ENCODE peak calls at places on chromosome 2, in ten cellular contexts. H is psoas muscle, J is gastrocnemius medialis, V is HCT116, S is heart right ventricle, C is lower lobe of right lung, U is pancreas, Q is right lobe of liver, I is PC-3, R is body of pancreas. X is an unnamed sample.

GRCh38 chr2:23155022-23155421 is 230.0 kb upstream of the KLHL29 start:
- ATAC-seq in H (no peak), J (no peak), V (no peak), S (no peak), C (no peak), U (no peak), Q (peak; percentile 76), I (no peak), R (no peak), X (no peak)

GRCh38 chr2:74020717-74021406 is 36.2 kb downstream of the TET3 start:
- ATAC-seq in H (no peak), J (no peak), V (no peak), S (peak; percentile 65), C (peak; percentile 75), U (peak; percentile 70), Q (peak; percentile 71), I (no peak), R (no peak), X (peak; percentile 50)

GRCh38 chr2:26685943-26686839 is 6.3 kb upstream of the KCNK3 start:
- ATAC-seq in H (no peak), J (no peak), V (no peak), S (no peak), C (peak; percentile 27), U (peak; percentile 66), Q (no peak), I (peak; percentile 29), R (peak; percentile 57), X (no peak)

GRCh38 chr2:20191714-20192569 is 33.0 kb downstream of the SDC1 start:
- ATAC-seq in H (no peak), J (no peak), V (no peak), S (peak; percentile 42), C (no peak), U (peak; percentile 11), Q (peak; percentile 47), I (no peak), R (no peak), X (no peak)

GRCh38 chr2:47048801-47049480 is 106.2 kb downstream of the STPG4 start:
- ATAC-seq in H (no peak), J (no peak), V (no peak), S (no peak), C (no peak), U (no peak), Q (no peak), I (no peak), R (no peak), X (no peak)

GRCh38 chr2:119483395-119483753 is 40.9 kb downstream of the SCTR start:
- ATAC-seq in H (peak; percentile 11), J (no peak), V (no peak), S (peak; percentile 4), C (no peak), U (no peak), Q (no peak), I (no peak), R (no peak), X (no peak)

GRCh38 chr2:100924520-100925451 is 77.3 kb upstream of the RPL31 start:
- ATAC-seq in H (peak; percentile 24), J (no peak), V (no peak), S (peak; percentile 86), C (peak; percentile 56), U (peak; percentile 90), Q (peak; percentile 89), I (no peak), R (peak; percentile 72), X (peak; percentile 71)

GRCh38 chr2:34936089-34936488 is 1337.0 kb upstream of the FAM98A start:
- ATAC-seq in H (no peak), J (no peak), V (no peak), S (no peak), C (no peak), U (no peak), Q (no peak), I (no peak), R (no peak), X (no peak)

GRCh38 chr2:224016963-224017362 is 22.1 kb downstream of the SERPINE2 start:
- ATAC-seq in H (no peak), J (no peak), V (no peak), S (no peak), C (no peak), U (no peak), Q (no peak), I (no peak), R (no peak), X (no peak)

GRCh38 chr2:9291866-9292265 is 85.3 kb downstream of the ASAP2 start:
- ATAC-seq in H (no peak), J (no peak), V (no peak), S (no peak), C (no peak), U (no peak), Q (no peak), I (no peak), R (no peak), X (no peak)

GRCh38 chr2:48948400-48949110 is 193.0 kb upstream of the LHCGR start:
- ATAC-seq in H (no peak), J (no peak), V (no peak), S (no peak), C (no peak), U (no peak), Q (peak; percentile 84), I (no peak), R (no peak), X (no peak)

GRCh38 chr2:30436859-30437435 is 10.1 kb upstream of the LCLAT1 start:
- ATAC-seq in H (no peak), J (no peak), V (no peak), S (peak; percentile 53), C (no peak), U (no peak), Q (peak; percentile 44), I (no peak), R (no peak), X (no peak)

GRCh38 chr2:39512941-39513340 is 75.9 kb upstream of the MAP4K3 start:
- ATAC-seq in H (no peak), J (no peak), V (peak; percentile 9), S (no peak), C (no peak), U (no peak), Q (no peak), I (peak; percentile 10), R (no peak), X (no peak)

GRCh38 chr2:236238756-236239155 is 25.4 kb downstream of the ASB18 start:
- ATAC-seq in H (no peak), J (no peak), V (no peak), S (no peak), C (no peak), U (no peak), Q (no peak), I (no peak), R (no peak), X (no peak)
- H3K27me3 ChIP-seq in H (no peaks in the 10 kb centered on the region), J (no peaks in the 10 kb centered on the region), V (no peaks in the 10 kb centered on the region), S (peaks cover 56% of the 10 kb centered on the region), C (peaks cover 45% of the 10 kb centered on the region), U (no peaks in the 10 kb centered on the region), Q (no peaks in the 10 kb centered on the region), I (no peaks in the 10 kb centered on the region), R (no peaks in the 10 kb centered on the region), X (peaks cover 83% of the 10 kb centered on the region)

GRCh38 chr2:176132397-176133086 is 3.0 kb downstream of the HOXD8 start:
- ATAC-seq in H (no peak), J (no peak), V (no peak), S (no peak), C (no peak), U (no peak), Q (no peak), I (no peak), R (no peak), X (no peak)
- H3K4me3 ChIP-seq in H (peak overlapping the region; percentile 84), J (peak overlapping the region; percentile 9), V (no peak overlapping the region), S (peak overlapping the region; percentile 2), C (peak overlapping the region; percentile 29), U (no peak overlapping the region), Q (no peak overlapping the region), I (no peak overlapping the region), R (no peak overlapping the region), X (peak overlapping the region; percentile 21)

GRCh38 chr2:170465241-170465640 is 249.9 kb upstream of the SP5 start:
- ATAC-seq in H (no peak), J (no peak), V (no peak), S (no peak), C (no peak), U (peak; percentile 47), Q (peak; percentile 64), I (no peak), R (no peak), X (peak; percentile 22)

GRCh38 chr2:170463206-170463537 is 252.0 kb upstream of the SP5 start:
- ATAC-seq in H (no peak), J (no peak), V (no peak), S (no peak), C (no peak), U (no peak), Q (no peak), I (no peak), R (no peak), X (no peak)

GRCh38 chr2:170464268-170464667 is 250.9 kb upstream of the SP5 start:
- ATAC-seq in H (peak; percentile 83), J (peak; percentile 86), V (no peak), S (no peak), C (no peak), U (no peak), Q (peak; percentile 84), I (no peak), R (no peak), X (no peak)

GRCh38 chr2:170462433-170463205 is 252.5 kb upstream of the SP5 start:
- ATAC-seq in H (no peak), J (no peak), V (no peak), S (no peak), C (no peak), U (no peak), Q (peak; percentile 75), I (no peak), R (no peak), X (no peak)

DNA sequence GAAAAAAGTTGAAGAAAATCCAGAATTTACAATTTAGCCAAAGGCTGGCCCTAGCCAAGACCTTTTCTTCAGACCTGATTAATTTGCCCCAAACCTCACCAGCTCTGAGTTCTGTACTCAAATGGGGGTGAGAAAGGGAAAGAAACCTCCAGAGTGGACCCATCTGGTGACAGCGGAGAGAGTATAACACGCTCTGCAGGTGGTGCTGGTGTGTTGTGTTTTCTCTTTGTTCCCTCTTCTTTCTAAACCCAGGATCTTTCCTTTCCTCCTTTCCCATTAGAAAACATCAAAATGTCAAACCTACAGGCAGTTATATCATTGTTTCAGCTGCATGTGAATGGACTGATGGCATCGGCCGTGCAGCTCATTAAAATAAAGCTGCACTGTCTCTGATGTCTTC is 253.3 kb upstream of the SP5 start:
- ATAC-seq in H (no peak), J (no peak), V (no peak), S (no peak), C (no peak), U (no peak), Q (no peak), I (no peak), R (no peak), X (no peak)
- TF ChIP-seq CTCF in H (no peak), J (no peak), V (no peak), S (no peak), C (no peak), U (no peak), Q (no peak), I (peak; percentile 30), R (no peak), X (no peak)

DNA sequence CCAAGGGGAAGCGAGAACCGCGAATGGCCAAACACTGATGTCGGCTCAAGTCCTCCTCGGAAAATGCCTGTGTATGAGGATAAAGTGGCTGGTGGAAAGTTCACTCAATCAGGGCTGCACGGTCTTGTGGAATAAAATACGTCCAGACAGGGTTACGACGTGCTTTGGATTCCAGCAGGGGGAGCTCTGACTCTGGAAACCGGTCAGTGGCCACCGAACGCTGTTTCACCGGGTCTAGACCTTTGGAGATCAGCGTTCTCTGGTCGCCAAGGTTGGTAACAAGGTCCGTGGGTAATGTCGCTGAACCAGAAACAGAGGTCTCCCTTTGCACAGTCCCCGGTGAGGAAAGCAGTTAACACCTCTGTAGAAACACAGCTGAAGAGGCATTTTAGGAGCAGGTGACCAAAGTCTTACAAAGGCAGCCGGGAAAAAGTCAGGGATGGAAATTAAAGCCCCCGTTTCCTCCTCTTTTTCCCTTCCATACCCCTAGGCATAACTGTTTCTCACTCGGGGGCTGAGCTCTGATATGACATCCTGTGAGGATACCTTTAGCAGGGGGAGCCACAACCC is 47.8 kb downstream of the CDCA7 start:
- ATAC-seq in H (peak; percentile 97), J (peak; percentile 92), V (peak; percentile 96), S (peak; percentile 96), C (peak; percentile 95), U (peak; percentile 98), Q (peak; percentile 98), I (peak; percentile 93), R (peak; percentile 90), X (peak; percentile 93)
- H3K27me3 ChIP-seq in H (peaks cover 2% of the 10 kb centered on the region), J (no peaks in the 10 kb centered on the region), V (no peaks in the 10 kb centered on the region), S (peaks cover 36% of the 10 kb centered on the region), C (peaks cover 62% of the 10 kb centered on the region), U (peaks cover 5% of the 10 kb centered on the region), Q (no peaks in the 10 kb centered on the region), I (no peaks in the 10 kb centered on the region), R (no peaks in the 10 kb centered on the region), X (peaks cover 91% of the 10 kb centered on the region)